ENCODE peak calls at places on chromosomes 16 and 17, in nine cellular contexts. One of them, this sample, is unnamed.
A peak's percentile ranks its signal among the peaks of the same experiment; 100 is the strongest.

GRCh38 chr17:78937561-78937960 is 12.4 kb upstream of the TIMP2 start:
- DNase-seq in left lung: no peak
- DNase-seq in hepatocyte: no peak
- DNase-seq in heart right ventricle: no peak
- DNase-seq in ovary: no peak
- DNase-seq in adrenal gland: no peak
- DNase-seq in psoas muscle: no peak
- DNase-seq in foreskin fibroblast: no peak
- DNase-seq in left ventricle myocardium inferior: no peak
- DNase-seq in this sample: no peak

GRCh38 chr16:9840761-9841665 is 341.2 kb downstream of the GRIN2A start:
- DNase-seq in left lung: no peak
- DNase-seq in ovary: no peak
- DNase-seq in hepatocyte: no peak
- DNase-seq in foreskin fibroblast: no peak
- DNase-seq in psoas muscle: no peak
- DNase-seq in left ventricle myocardium inferior: no peak
- DNase-seq in heart right ventricle: no peak
- DNase-seq in adrenal gland: no peak
- DNase-seq in this sample: peak; percentile 26

GRCh38 chr16:81181013-81181720 is 57.3 kb upstream of the BCO1 start:
- DNase-seq in ovary: peak; percentile 86
- DNase-seq in adrenal gland: peak; percentile 80
- DNase-seq in psoas muscle: peak; percentile 91
- DNase-seq in left lung: peak; percentile 76
- DNase-seq in foreskin fibroblast: peak; percentile 99
- DNase-seq in heart right ventricle: peak; percentile 86
- DNase-seq in hepatocyte: peak; percentile 94
- DNase-seq in left ventricle myocardium inferior: peak; percentile 81
- DNase-seq in this sample: no peak

GRCh38 chr17:64402469-64402868 is 11.8 kb upstream of the PECAM1 start:
- DNase-seq in left ventricle myocardium inferior: no peak
- DNase-seq in ovary: no peak
- DNase-seq in adrenal gland: no peak
- DNase-seq in hepatocyte: no peak
- DNase-seq in heart right ventricle: no peak
- DNase-seq in foreskin fibroblast: no peak
- DNase-seq in left lung: no peak
- DNase-seq in psoas muscle: no peak
- DNase-seq in this sample: no peak

GRCh38 chr16:68242926-68243858 is 2.0 kb upstream of the PLA2G15 start:
- DNase-seq in left lung: no peak
- DNase-seq in psoas muscle: peak; percentile 36
- DNase-seq in ovary: no peak
- DNase-seq in foreskin fibroblast: no peak
- DNase-seq in adrenal gland: no peak
- DNase-seq in heart right ventricle: no peak
- DNase-seq in left ventricle myocardium inferior: no peak
- DNase-seq in hepatocyte: no peak
- DNase-seq in this sample: no peak

GRCh38 chr17:11797803-11798202 is 199.5 kb downstream of the ZNF18 start:
- DNase-seq in psoas muscle: no peak
- DNase-seq in adrenal gland: no peak
- DNase-seq in ovary: no peak
- DNase-seq in left ventricle myocardium inferior: no peak
- DNase-seq in left lung: no peak
- DNase-seq in foreskin fibroblast: no peak
- DNase-seq in heart right ventricle: no peak
- DNase-seq in hepatocyte: no peak
- DNase-seq in this sample: no peak

GRCh38 chr17:49817993-49818392 is 29.5 kb downstream of the KAT7 start:
- DNase-seq in psoas muscle: no peak
- DNase-seq in adrenal gland: no peak
- DNase-seq in left lung: no peak
- DNase-seq in left ventricle myocardium inferior: no peak
- DNase-seq in hepatocyte: no peak
- DNase-seq in ovary: no peak
- DNase-seq in foreskin fibroblast: no peak
- DNase-seq in heart right ventricle: no peak
- DNase-seq in this sample: no peak

GRCh38 chr17:15230866-15231265 is 34.3 kb downstream of the PMP22 start:
- DNase-seq in adrenal gland: no peak
- DNase-seq in left lung: no peak
- DNase-seq in heart right ventricle: no peak
- DNase-seq in left ventricle myocardium inferior: no peak
- DNase-seq in hepatocyte: no peak
- DNase-seq in foreskin fibroblast: no peak
- DNase-seq in ovary: no peak
- DNase-seq in psoas muscle: peak; percentile 53
- DNase-seq in this sample: no peak

GRCh38 chr16:17238285-17239028 is 232.3 kb downstream of the XYLT1 start:
- DNase-seq in ovary: no peak
- DNase-seq in psoas muscle: no peak
- DNase-seq in left lung: no peak
- DNase-seq in foreskin fibroblast: peak; percentile 43
- DNase-seq in hepatocyte: no peak
- DNase-seq in left ventricle myocardium inferior: no peak
- DNase-seq in heart right ventricle: no peak
- DNase-seq in adrenal gland: no peak
- DNase-seq in this sample: peak; percentile 51

GRCh38 chr17:27993723-27994310 is 48.7 kb upstream of the NLK start:
- DNase-seq in adrenal gland: no peak
- DNase-seq in psoas muscle: no peak
- DNase-seq in left lung: no peak
- DNase-seq in ovary: no peak
- DNase-seq in hepatocyte: no peak
- DNase-seq in heart right ventricle: no peak
- DNase-seq in left ventricle myocardium inferior: no peak
- DNase-seq in foreskin fibroblast: no peak
- DNase-seq in this sample: no peak

GRCh38 chr16:88703486-88704309 is 2.5 kb downstream of the RNF166 start:
- DNase-seq in left lung: peak; percentile 76
- DNase-seq in heart right ventricle: peak; percentile 40
- DNase-seq in hepatocyte: no peak
- DNase-seq in ovary: no peak
- DNase-seq in left ventricle myocardium inferior: peak; percentile 55
- DNase-seq in foreskin fibroblast: no peak
- DNase-seq in adrenal gland: no peak
- DNase-seq in psoas muscle: no peak
- DNase-seq in this sample: no peak

GRCh38 chr16:57447142-57447962 is at the start of the genes CIAPIN1 and COQ9:
- DNase-seq in heart right ventricle: peak; percentile 95
- DNase-seq in adrenal gland: peak; percentile 95
- DNase-seq in foreskin fibroblast: peak; percentile 98
- DNase-seq in hepatocyte: peak; percentile 98
- DNase-seq in left lung: peak; percentile 96
- DNase-seq in left ventricle myocardium inferior: peak; percentile 96
- DNase-seq in psoas muscle: peak; percentile 98
- DNase-seq in ovary: peak; percentile 95
- DNase-seq in this sample: peak; percentile 78

GRCh38 chr16:66189951-66190350 is 176.5 kb upstream of the CDH5 start:
- DNase-seq in psoas muscle: no peak
- DNase-seq in left ventricle myocardium inferior: no peak
- DNase-seq in heart right ventricle: no peak
- DNase-seq in foreskin fibroblast: peak; percentile 75
- DNase-seq in ovary: no peak
- DNase-seq in left lung: no peak
- DNase-seq in hepatocyte: no peak
- DNase-seq in adrenal gland: no peak
- DNase-seq in this sample: no peak

GRCh38 chr17:74842146-74842598 is 17.5 kb downstream of the GRIN2C start:
- DNase-seq in hepatocyte: no peak
- DNase-seq in psoas muscle: no peak
- DNase-seq in foreskin fibroblast: peak; percentile 31
- DNase-seq in adrenal gland: no peak
- DNase-seq in heart right ventricle: no peak
- DNase-seq in ovary: no peak
- DNase-seq in left ventricle myocardium inferior: peak; percentile 33
- DNase-seq in left lung: no peak
- DNase-seq in this sample: no peak

GRCh38 chr17:21243516-21244303 is 9.5 kb downstream of the NATD1 start:
- DNase-seq in hepatocyte: peak; percentile 35
- DNase-seq in heart right ventricle: no peak
- DNase-seq in left lung: no peak
- DNase-seq in psoas muscle: no peak
- DNase-seq in ovary: no peak
- DNase-seq in left ventricle myocardium inferior: no peak
- DNase-seq in adrenal gland: no peak
- DNase-seq in foreskin fibroblast: no peak
- DNase-seq in this sample: no peak

GRCh38 chr17:700504-701094 is 14.0 kb downstream of the VPS53 start:
- DNase-seq in left ventricle myocardium inferior: no peak
- DNase-seq in foreskin fibroblast: peak; percentile 63
- DNase-seq in heart right ventricle: no peak
- DNase-seq in left lung: no peak
- DNase-seq in hepatocyte: peak; percentile 40
- DNase-seq in ovary: no peak
- DNase-seq in adrenal gland: no peak
- DNase-seq in psoas muscle: no peak
- DNase-seq in this sample: no peak

GRCh38 chr17:81043725-81044427 is 8.9 kb downstream of the BAIAP2 start:
- DNase-seq in adrenal gland: no peak
- DNase-seq in ovary: no peak
- DNase-seq in foreskin fibroblast: peak; percentile 22
- DNase-seq in hepatocyte: peak; percentile 80
- DNase-seq in psoas muscle: no peak
- DNase-seq in heart right ventricle: no peak
- DNase-seq in left lung: peak; percentile 78
- DNase-seq in left ventricle myocardium inferior: no peak
- DNase-seq in this sample: no peak

GRCh38 chr16:71459510-71459909 is 2.5 kb downstream of the ZNF23 start:
- DNase-seq in left ventricle myocardium inferior: no peak
- DNase-seq in adrenal gland: no peak
- DNase-seq in hepatocyte: no peak
- DNase-seq in psoas muscle: no peak
- DNase-seq in heart right ventricle: no peak
- DNase-seq in ovary: no peak
- DNase-seq in left lung: no peak
- DNase-seq in foreskin fibroblast: no peak
- DNase-seq in this sample: no peak

GRCh38 chr17:17609121-17609520 is 17.6 kb upstream of the PEMT start:
- DNase-seq in hepatocyte: no peak
- DNase-seq in ovary: no peak
- DNase-seq in psoas muscle: peak; percentile 23
- DNase-seq in heart right ventricle: no peak
- DNase-seq in adrenal gland: no peak
- DNase-seq in foreskin fibroblast: no peak
- DNase-seq in left lung: no peak
- DNase-seq in left ventricle myocardium inferior: no peak
- DNase-seq in this sample: no peak

DNA sequence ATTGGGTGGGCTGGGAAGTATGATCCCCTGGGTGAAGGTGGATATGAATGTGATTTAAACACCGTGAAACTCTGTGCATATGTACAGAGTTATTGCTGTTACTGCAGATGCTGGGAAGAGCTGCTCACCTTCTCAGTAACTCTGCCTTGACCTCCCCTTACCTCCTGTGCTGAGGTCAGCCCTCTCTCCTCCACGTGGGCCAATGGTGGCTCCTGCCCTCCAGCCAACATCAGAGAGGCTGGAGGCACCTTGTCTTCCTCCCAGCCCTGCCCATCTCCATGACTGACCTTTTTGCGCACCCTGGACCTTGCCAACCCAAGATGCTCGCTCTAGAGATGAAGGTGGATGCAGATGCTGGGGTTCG is 387 bp upstream of the ASB16 start:
- DNase-seq in heart right ventricle: no peak
- DNase-seq in adrenal gland: no peak
- DNase-seq in foreskin fibroblast: no peak
- DNase-seq in hepatocyte: no peak
- DNase-seq in left lung: no peak
- DNase-seq in psoas muscle: no peak
- DNase-seq in left ventricle myocardium inferior: no peak
- DNase-seq in ovary: no peak
- DNase-seq in this sample: no peak
- H3K4me3 ChIP-seq in heart right ventricle: peak overlapping the region; percentile 60
- H3K4me3 ChIP-seq in adrenal gland: no peak overlapping the region
- H3K4me3 ChIP-seq in foreskin fibroblast: no peak overlapping the region
- H3K4me3 ChIP-seq in hepatocyte: no peak overlapping the region
- H3K4me3 ChIP-seq in left lung: no peak overlapping the region
- H3K4me3 ChIP-seq in psoas muscle: peak overlapping the region; percentile 77
- H3K4me3 ChIP-seq in left ventricle myocardium inferior: peak overlapping the region; percentile 68
- H3K4me3 ChIP-seq in ovary: no peak overlapping the region
- H3K4me3 ChIP-seq in this sample: no peak overlapping the region

GRCh38 chr16:297832-298231 is 14.9 kb downstream of the PDIA2 start:
- DNase-seq in adrenal gland: no peak
- DNase-seq in ovary: no peak
- DNase-seq in psoas muscle: no peak
- DNase-seq in heart right ventricle: no peak
- DNase-seq in foreskin fibroblast: no peak
- DNase-seq in hepatocyte: no peak
- DNase-seq in left ventricle myocardium inferior: no peak
- DNase-seq in left lung: no peak
- DNase-seq in this sample: no peak
- TF ChIP-seq CTCF in adrenal gland: no peak
- TF ChIP-seq CTCF in ovary: no peak
- TF ChIP-seq CTCF in psoas muscle: no peak
- TF ChIP-seq CTCF in heart right ventricle: no peak
- TF ChIP-seq CTCF in foreskin fibroblast: no peak
- TF ChIP-seq CTCF in hepatocyte: no peak
- TF ChIP-seq CTCF in left ventricle myocardium inferior: no peak
- TF ChIP-seq CTCF in left lung: no peak
- TF ChIP-seq CTCF in this sample: no peak

GRCh38 chr17:38451030-38451839 is 23.0 kb downstream of the ARHGAP23 start:
- DNase-seq in foreskin fibroblast: peak; percentile 91
- DNase-seq in hepatocyte: peak; percentile 74
- DNase-seq in heart right ventricle: peak; percentile 75
- DNase-seq in ovary: no peak
- DNase-seq in adrenal gland: no peak
- DNase-seq in left lung: no peak
- DNase-seq in left ventricle myocardium inferior: peak; percentile 65
- DNase-seq in psoas muscle: no peak
- DNase-seq in this sample: no peak
- H3K4me3 ChIP-seq in foreskin fibroblast: peak overlapping the region; percentile 47
- H3K4me3 ChIP-seq in hepatocyte: no peak overlapping the region
- H3K4me3 ChIP-seq in heart right ventricle: peak overlapping the region; percentile 42
- H3K4me3 ChIP-seq in ovary: no peak overlapping the region
- H3K4me3 ChIP-seq in adrenal gland: no peak overlapping the region
- H3K4me3 ChIP-seq in left lung: peak overlapping the region; percentile 3
- H3K4me3 ChIP-seq in left ventricle myocardium inferior: peak overlapping the region; percentile 69
- H3K4me3 ChIP-seq in psoas muscle: peak overlapping the region; percentile 38
- H3K4me3 ChIP-seq in this sample: no peak overlapping the region

GRCh38 chr17:54426287-54426886 is 474.3 kb upstream of the TOM1L1 start:
- DNase-seq in left lung: no peak
- DNase-seq in heart right ventricle: no peak
- DNase-seq in left ventricle myocardium inferior: no peak
- DNase-seq in adrenal gland: no peak
- DNase-seq in ovary: no peak
- DNase-seq in hepatocyte: peak; percentile 53
- DNase-seq in psoas muscle: no peak
- DNase-seq in foreskin fibroblast: no peak
- DNase-seq in this sample: no peak
- TF ChIP-seq CTCF in left lung: no peak
- TF ChIP-seq CTCF in heart right ventricle: peak; percentile 18
- TF ChIP-seq CTCF in left ventricle myocardium inferior: no peak
- TF ChIP-seq CTCF in adrenal gland: no peak
- TF ChIP-seq CTCF in ovary: no peak
- TF ChIP-seq CTCF in hepatocyte: peak; percentile 66
- TF ChIP-seq CTCF in psoas muscle: no peak
- TF ChIP-seq CTCF in foreskin fibroblast: no peak
- TF ChIP-seq CTCF in this sample: no peak

GRCh38 chr17:4711671-4712111 is 1.3 kb downstream of the ARRB2 start:
- DNase-seq in heart right ventricle: peak; percentile 45
- DNase-seq in psoas muscle: peak; percentile 70
- DNase-seq in hepatocyte: no peak
- DNase-seq in adrenal gland: no peak
- DNase-seq in left lung: peak; percentile 73
- DNase-seq in ovary: no peak
- DNase-seq in left ventricle myocardium inferior: no peak
- DNase-seq in foreskin fibroblast: peak; percentile 20
- DNase-seq in this sample: no peak
- H3K4me3 ChIP-seq in heart right ventricle: peak overlapping the region; percentile 77
- H3K4me3 ChIP-seq in psoas muscle: peak overlapping the region; percentile 72
- H3K4me3 ChIP-seq in hepatocyte: no peak overlapping the region
- H3K4me3 ChIP-seq in adrenal gland: no peak overlapping the region
- H3K4me3 ChIP-seq in left lung: peak overlapping the region; percentile 88
- H3K4me3 ChIP-seq in ovary: no peak overlapping the region
- H3K4me3 ChIP-seq in left ventricle myocardium inferior: peak overlapping the region; percentile 84
- H3K4me3 ChIP-seq in foreskin fibroblast: no peak overlapping the region
- H3K4me3 ChIP-seq in this sample: peak overlapping the region; percentile 77

This sample was measured in GM12864.